ENCODE peak calls at places on chromosomes 11 and 22, in seven cellular contexts. K, O, X, L, S, E and I are unnamed samples.

GRCh38 chr11:368414-369335 is 624 bp upstream of the B4GALNT4 start:
- DNase-seq in S (no peak), X (no peak), L (no peak), K (no peak), O (no peak), E (no peak), I (no peak)

GRCh38 chr11:83070044-83070877 is 1.4 kb downstream of the RAB30 start:
- DNase-seq in S (no peak), E (no peak), K (no peak), L (no peak), X (no peak), O (peak; percentile 55), I (no peak)

GRCh38 chr22:35645646-35646045 is 2.6 kb upstream of the APOL6 start:
- DNase-seq in E (no peak), S (no peak), K (no peak), O (no peak), X (no peak), L (no peak), I (no peak)

GRCh38 chr11:2271077-2271326 is 614 bp upstream of the ASCL2 start:
- DNase-seq in K (peak; percentile 34), S (peak; percentile 14), O (no peak), L (no peak), X (no peak), E (no peak), I (peak; percentile 22)

GRCh38 chr22:32949719-32950118 is 108.5 kb downstream of the SYN3 start:
- DNase-seq in L (no peak), O (no peak), E (no peak), K (no peak), S (no peak), X (no peak), I (no peak)

GRCh38 chr11:23605001-23605400 is 744.7 kb upstream of the CCDC179 start:
- DNase-seq in X (no peak), S (no peak), K (no peak), E (no peak), L (no peak), O (no peak), I (no peak)

GRCh38 chr22:47094861-47095330 is 332.4 kb downstream of the TBC1D22A start:
- DNase-seq in O (no peak), S (no peak), K (no peak), X (no peak), L (no peak), E (no peak), I (no peak)

GRCh38 chr11:4881860-4882500 is at the start of gene OR51T1:
- DNase-seq in K (no peak), X (no peak), S (no peak), L (no peak), E (no peak), O (peak; percentile 6), I (no peak)

GRCh38 chr22:26642465-26643367 is 14.7 kb upstream of the MIAT start:
- DNase-seq in L (peak; percentile 84), E (no peak), O (no peak), X (peak; percentile 69), S (peak; percentile 76), K (peak; percentile 61), I (no peak)

GRCh38 chr11:32334822-32335221 is 100.5 kb downstream of the WT1 start:
- DNase-seq in S (no peak), L (peak; percentile 24), K (no peak), X (no peak), E (no peak), O (no peak), I (no peak)

GRCh38 chr11:66420671-66421476 is at the start of gene NPAS4:
- DNase-seq in E (no peak), O (no peak), K (peak; percentile 59), L (no peak), S (no peak), X (no peak), I (no peak)

GRCh38 chr22:42805998-42806481 is 51.0 kb downstream of the ARFGAP3 start:
- DNase-seq in S (no peak), K (peak; percentile 22), X (no peak), L (no peak), O (no peak), E (no peak), I (no peak)

GRCh38 chr22:36374603-36375024 is 13.2 kb downstream of the MYH9 start:
- DNase-seq in L (peak; percentile 60), K (no peak), S (peak; percentile 55), E (peak; percentile 38), X (no peak), O (no peak), I (no peak)

GRCh38 chr22:36321797-36322601 is 65.8 kb downstream of the MYH9 start:
- DNase-seq in E (no peak), O (no peak), L (no peak), K (no peak), S (no peak), X (no peak), I (no peak)

GRCh38 chr11:296206-296975 is 2.9 kb downstream of the IFITM5 start:
- DNase-seq in X (no peak), L (no peak), O (no peak), E (no peak), K (no peak), S (no peak), I (no peak)